ENCODE peak calls at places on chromosomes 2 and 18, in five cellular contexts. One of them, this sample, is unnamed. For H3K4me1, the result is how much of the 10 kb centered on the place peaks cover.

GRCh38 chr2:774436-774835 is 97.2 kb upstream of the TMEM18 start:
- DNase-seq in CD8-positive, alpha-beta T cell: no peak
- DNase-seq in lung: no peak
- DNase-seq in left ventricle myocardium inferior: no peak
- DNase-seq in GM12878: no peak
- DNase-seq in this sample: no peak

GRCh38 chr2:73290049-73290839 is 3.1 kb downstream of the EGR4 start:
- DNase-seq in CD8-positive, alpha-beta T cell: peak
- DNase-seq in lung: no peak
- DNase-seq in left ventricle myocardium inferior: no peak
- DNase-seq in GM12878: no peak
- DNase-seq in this sample: no peak

GRCh38 chr2:57076856-57077255 is 893.1 kb downstream of the CCDC85A start:
- DNase-seq in CD8-positive, alpha-beta T cell: no peak
- DNase-seq in lung: no peak
- DNase-seq in left ventricle myocardium inferior: no peak
- DNase-seq in GM12878: no peak
- DNase-seq in this sample: no peak

GRCh38 chr18:49277395-49278036 is 182.9 kb downstream of the DYM start:
- DNase-seq in CD8-positive, alpha-beta T cell: no peak
- DNase-seq in lung: no peak
- DNase-seq in left ventricle myocardium inferior: no peak
- DNase-seq in GM12878: no peak
- DNase-seq in this sample: no peak

GRCh38 chr2:237449193-237449797 is 35.3 kb upstream of the COL6A3 start:
- DNase-seq in CD8-positive, alpha-beta T cell: no peak
- DNase-seq in lung: peak
- DNase-seq in left ventricle myocardium inferior: peak
- DNase-seq in GM12878: no peak
- DNase-seq in this sample: peak

GRCh38 chr18:76405761-76406356 is 89.2 kb downstream of the ZNF516 start:
- DNase-seq in CD8-positive, alpha-beta T cell: no peak
- DNase-seq in lung: peak
- DNase-seq in left ventricle myocardium inferior: peak
- DNase-seq in GM12878: no peak
- DNase-seq in this sample: peak

GRCh38 chr2:177535000-177535399 is 142.4 kb downstream of the AGPS start:
- DNase-seq in CD8-positive, alpha-beta T cell: no peak
- DNase-seq in lung: no peak
- DNase-seq in left ventricle myocardium inferior: no peak
- DNase-seq in GM12878: no peak
- DNase-seq in this sample: no peak

GRCh38 chr2:10007921-10008808 is 35.2 kb upstream of the KLF11 start:
- DNase-seq in CD8-positive, alpha-beta T cell: no peak
- DNase-seq in lung: no peak
- DNase-seq in left ventricle myocardium inferior: no peak
- DNase-seq in GM12878: no peak
- DNase-seq in this sample: peak

GRCh38 chr2:112843836-112844235 is 7.3 kb upstream of the IL1B start:
- DNase-seq in CD8-positive, alpha-beta T cell: no peak
- DNase-seq in lung: no peak
- DNase-seq in left ventricle myocardium inferior: no peak
- DNase-seq in GM12878: no peak
- DNase-seq in this sample: no peak

GRCh38 chr2:241399941-241400922 is 44.1 kb downstream of the FARP2 start:
- DNase-seq in CD8-positive, alpha-beta T cell: no peak
- DNase-seq in lung: no peak
- DNase-seq in left ventricle myocardium inferior: no peak
- DNase-seq in GM12878: no peak
- DNase-seq in this sample: no peak
- H3K27ac ChIP-seq in CD8-positive, alpha-beta T cell: no peak
- H3K27ac ChIP-seq in lung: no peak
- H3K27ac ChIP-seq in left ventricle myocardium inferior: no peak
- H3K27ac ChIP-seq in GM12878: no peak
- H3K27ac ChIP-seq in this sample: no peak

DNA sequence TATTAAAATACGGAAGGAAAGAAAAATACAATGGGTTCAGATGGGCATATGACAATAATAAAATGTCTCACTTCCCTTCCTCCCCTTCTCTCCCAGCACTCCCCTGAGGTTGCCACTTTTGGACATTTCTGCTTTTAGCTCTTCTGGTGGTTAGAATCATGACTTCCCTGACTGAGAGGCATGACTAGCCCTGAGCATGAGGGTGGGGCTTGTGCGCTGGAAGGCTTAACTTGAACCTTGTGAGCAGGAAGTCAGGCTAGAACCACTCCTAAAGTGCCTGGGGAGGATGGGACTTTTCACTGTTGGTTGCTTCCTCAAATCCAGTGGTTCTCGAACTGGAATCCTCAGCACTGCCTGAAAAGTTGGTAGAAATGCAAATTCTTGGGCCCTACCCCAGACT is 19.7 kb upstream of the ARHGAP25 start:
- DNase-seq in CD8-positive, alpha-beta T cell: no peak
- DNase-seq in lung: peak
- DNase-seq in left ventricle myocardium inferior: peak
- DNase-seq in GM12878: peak
- DNase-seq in this sample: peak
- H3K4me3 ChIP-seq in CD8-positive, alpha-beta T cell: no peak
- H3K4me3 ChIP-seq in lung: no peak
- H3K4me3 ChIP-seq in left ventricle myocardium inferior: no peak
- H3K4me3 ChIP-seq in GM12878: peak
- H3K4me3 ChIP-seq in this sample: no peak

GRCh38 chr2:217830061-217830460 is 172.7 kb downstream of the TNS1 start:
- DNase-seq in CD8-positive, alpha-beta T cell: no peak
- DNase-seq in lung: no peak
- DNase-seq in left ventricle myocardium inferior: no peak
- DNase-seq in GM12878: no peak
- DNase-seq in this sample: peak

GRCh38 chr2:217830807-217831206 is 172.0 kb downstream of the TNS1 start:
- DNase-seq in CD8-positive, alpha-beta T cell: no peak
- DNase-seq in lung: no peak
- DNase-seq in left ventricle myocardium inferior: no peak
- DNase-seq in GM12878: no peak
- DNase-seq in this sample: peak

GRCh38 chr2:217828336-217828735 is 174.5 kb downstream of the TNS1 start:
- DNase-seq in CD8-positive, alpha-beta T cell: no peak
- DNase-seq in lung: no peak
- DNase-seq in left ventricle myocardium inferior: no peak
- DNase-seq in GM12878: no peak
- DNase-seq in this sample: no peak

GRCh38 chr2:217827430-217828201 is 175.2 kb downstream of the TNS1 start:
- DNase-seq in CD8-positive, alpha-beta T cell: no peak
- DNase-seq in lung: peak
- DNase-seq in left ventricle myocardium inferior: peak
- DNase-seq in GM12878: no peak
- DNase-seq in this sample: peak

DNA sequence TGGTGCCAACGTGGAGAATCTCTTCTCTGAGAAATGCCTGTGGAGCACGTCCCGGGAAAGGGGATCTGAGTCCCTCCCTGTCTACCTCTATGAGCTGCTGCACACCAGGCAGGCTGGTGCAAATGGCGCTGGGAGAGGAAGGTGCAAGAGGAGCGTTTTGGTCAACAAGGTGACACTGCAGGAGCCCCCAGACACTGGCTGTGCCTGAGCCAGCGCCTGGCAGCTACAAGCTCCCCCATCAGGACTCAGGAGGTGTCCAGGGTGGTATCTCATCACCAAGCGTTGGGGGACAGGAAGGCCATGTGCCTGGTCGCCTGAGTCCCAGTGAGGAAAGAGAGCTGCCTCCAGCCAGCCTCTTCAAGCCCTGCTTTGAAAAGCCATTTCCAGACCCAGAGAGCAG is 173.4 kb downstream of the TNS1 start:
- DNase-seq in CD8-positive, alpha-beta T cell: no peak
- DNase-seq in lung: no peak
- DNase-seq in left ventricle myocardium inferior: no peak
- DNase-seq in GM12878: no peak
- DNase-seq in this sample: no peak
- H3K4me1 ChIP-seq in CD8-positive, alpha-beta T cell: under half
- H3K4me1 ChIP-seq in lung: under half
- H3K4me1 ChIP-seq in left ventricle myocardium inferior: half or more
- H3K4me1 ChIP-seq in GM12878: under half
- H3K4me1 ChIP-seq in this sample: under half

DNA sequence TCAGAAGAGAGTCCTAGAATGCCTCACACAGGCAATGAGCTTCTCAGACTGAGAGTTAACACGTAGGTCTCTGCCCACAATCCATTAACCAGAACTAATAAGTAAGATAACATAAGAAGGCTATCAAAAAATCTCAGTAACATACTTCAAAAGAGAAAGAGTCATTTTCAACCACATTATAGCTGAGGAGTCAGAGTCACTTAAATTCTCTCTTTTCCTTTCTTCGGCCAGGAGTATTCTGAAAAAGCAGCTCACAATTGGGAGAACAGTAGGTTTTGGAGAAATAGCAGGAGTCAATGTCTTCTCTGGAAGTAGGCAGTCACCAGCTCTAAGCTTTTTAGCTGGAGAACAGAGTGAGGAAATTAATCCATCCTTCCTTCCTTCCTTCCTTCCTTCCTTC is 1364.4 kb upstream of the NXPH2 start:
- DNase-seq in CD8-positive, alpha-beta T cell: no peak
- DNase-seq in lung: no peak
- DNase-seq in left ventricle myocardium inferior: no peak
- DNase-seq in GM12878: no peak
- DNase-seq in this sample: no peak
- H3K27ac ChIP-seq in CD8-positive, alpha-beta T cell: no peak
- H3K27ac ChIP-seq in lung: no peak
- H3K27ac ChIP-seq in left ventricle myocardium inferior: no peak
- H3K27ac ChIP-seq in GM12878: no peak
- H3K27ac ChIP-seq in this sample: no peak

GRCh38 chr2:140680862-140681261 is 1450.0 kb downstream of the LRP1B start:
- DNase-seq in CD8-positive, alpha-beta T cell: no peak
- DNase-seq in lung: no peak
- DNase-seq in left ventricle myocardium inferior: no peak
- DNase-seq in GM12878: no peak
- DNase-seq in this sample: no peak

GRCh38 chr2:140687825-140688224 is 1443.0 kb downstream of the LRP1B start:
- DNase-seq in CD8-positive, alpha-beta T cell: no peak
- DNase-seq in lung: no peak
- DNase-seq in left ventricle myocardium inferior: no peak
- DNase-seq in GM12878: no peak
- DNase-seq in this sample: no peak

GRCh38 chr2:140679752-140680151 is 1451.1 kb downstream of the LRP1B start:
- DNase-seq in CD8-positive, alpha-beta T cell: no peak
- DNase-seq in lung: no peak
- DNase-seq in left ventricle myocardium inferior: no peak
- DNase-seq in GM12878: no peak
- DNase-seq in this sample: no peak

DNA sequence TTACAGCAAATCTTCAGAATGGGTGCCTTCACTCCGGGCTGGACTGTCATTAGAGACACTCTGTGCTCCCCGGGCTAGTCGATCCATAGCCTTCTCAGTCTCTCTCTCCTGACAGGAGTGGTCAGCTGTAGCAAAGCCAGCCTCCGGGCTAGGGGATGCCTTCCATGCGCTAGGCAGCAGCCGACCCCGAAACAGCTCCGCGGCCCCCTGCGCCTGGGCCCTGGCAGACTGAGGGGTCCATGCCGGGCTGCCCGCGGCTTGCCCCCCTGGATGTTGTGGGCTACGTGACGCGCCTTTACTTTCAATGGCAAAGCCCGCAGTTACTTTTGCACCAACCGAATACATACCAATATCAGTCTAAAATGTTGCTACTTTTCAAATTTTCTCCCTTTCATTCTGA is 1447.2 kb downstream of the LRP1B start:
- DNase-seq in CD8-positive, alpha-beta T cell: no peak
- DNase-seq in lung: no peak
- DNase-seq in left ventricle myocardium inferior: no peak
- DNase-seq in GM12878: no peak
- DNase-seq in this sample: no peak
- H3K4me3 ChIP-seq in CD8-positive, alpha-beta T cell: no peak
- H3K4me3 ChIP-seq in lung: no peak
- H3K4me3 ChIP-seq in left ventricle myocardium inferior: no peak
- H3K4me3 ChIP-seq in GM12878: no peak
- H3K4me3 ChIP-seq in this sample: no peak

GRCh38 chr2:44084850-44085249 is 83.8 kb upstream of the PPM1B start:
- DNase-seq in CD8-positive, alpha-beta T cell: no peak
- DNase-seq in lung: no peak
- DNase-seq in left ventricle myocardium inferior: no peak
- DNase-seq in GM12878: no peak
- DNase-seq in this sample: no peak

GRCh38 chr2:44086639-44087036 is 82.0 kb upstream of the PPM1B start:
- DNase-seq in CD8-positive, alpha-beta T cell: no peak
- DNase-seq in lung: no peak
- DNase-seq in left ventricle myocardium inferior: no peak
- DNase-seq in GM12878: no peak
- DNase-seq in this sample: peak

GRCh38 chr2:44083054-44083453 is 85.6 kb upstream of the PPM1B start:
- DNase-seq in CD8-positive, alpha-beta T cell: no peak
- DNase-seq in lung: no peak
- DNase-seq in left ventricle myocardium inferior: no peak
- DNase-seq in GM12878: no peak
- DNase-seq in this sample: no peak

GRCh38 chr2:44087037-44087713 is 81.5 kb upstream of the PPM1B start:
- DNase-seq in CD8-positive, alpha-beta T cell: peak
- DNase-seq in lung: peak
- DNase-seq in left ventricle myocardium inferior: peak
- DNase-seq in GM12878: no peak
- DNase-seq in this sample: peak

GRCh38 chr2:44087714-44088092 is 81.0 kb upstream of the PPM1B start:
- DNase-seq in CD8-positive, alpha-beta T cell: no peak
- DNase-seq in lung: no peak
- DNase-seq in left ventricle myocardium inferior: no peak
- DNase-seq in GM12878: no peak
- DNase-seq in this sample: no peak
- H3K4me1 ChIP-seq in CD8-positive, alpha-beta T cell: under half
- H3K4me1 ChIP-seq in lung: under half
- H3K4me1 ChIP-seq in left ventricle myocardium inferior: under half
- H3K4me1 ChIP-seq in GM12878: under half
- H3K4me1 ChIP-seq in this sample: under half

DNA sequence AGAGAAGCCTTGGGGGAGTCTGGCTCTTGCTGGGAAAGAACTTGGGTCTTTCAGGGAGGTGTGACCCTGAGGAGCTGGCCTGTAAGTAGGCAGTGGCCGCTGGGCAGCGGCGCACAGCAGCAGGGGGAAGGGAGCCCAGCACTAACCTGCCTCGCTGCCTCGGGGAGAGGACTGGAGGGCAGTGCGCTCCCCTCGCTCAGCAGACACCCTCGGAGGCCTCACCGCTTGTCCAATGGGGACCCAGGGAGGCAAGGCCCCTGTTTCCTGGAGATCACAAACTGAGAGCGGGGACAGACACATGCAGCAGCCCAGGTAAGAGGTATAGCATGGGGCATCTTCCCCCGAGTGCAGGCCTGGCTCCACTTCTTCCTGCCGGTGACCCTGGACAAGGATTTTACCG is 3.3 kb downstream of the DNMT3A start:
- DNase-seq in CD8-positive, alpha-beta T cell: no peak
- DNase-seq in lung: no peak
- DNase-seq in left ventricle myocardium inferior: no peak
- DNase-seq in GM12878: no peak
- DNase-seq in this sample: no peak
- H3K27ac ChIP-seq in CD8-positive, alpha-beta T cell: no peak
- H3K27ac ChIP-seq in lung: no peak
- H3K27ac ChIP-seq in left ventricle myocardium inferior: peak
- H3K27ac ChIP-seq in GM12878: no peak
- H3K27ac ChIP-seq in this sample: no peak

This sample was measured in right cardiac atrium.